ENCODE peak calls at places on chromosomes 1 and 21, in six cellular contexts. N is IMR-90, K is GM12878, H is A549, O is HepG2, P is K562. U is an unnamed sample.

GRCh38 chr1:165897326-165898303 is 70.2 kb downstream of the UCK2 start:
- DNase-seq in N (peak; percentile 80), K (no peak), H (no peak), O (no peak), P (no peak), U (no peak)

GRCh38 chr1:54591127-54591756 is 32.1 kb downstream of the FAM151A start:
- DNase-seq in N (peak; percentile 42), K (no peak), H (no peak), O (no peak), P (no peak), U (no peak)

GRCh38 chr1:164510435-164510834 is 48.5 kb upstream of the PBX1 start:
- DNase-seq in N (peak; percentile 33), K (no peak), H (peak; percentile 25), O (no peak), P (no peak), U (no peak)

GRCh38 chr1:91885716-91886506 is at the start of gene TGFBR3:
- DNase-seq in N (peak; percentile 90), K (no peak), H (peak; percentile 87), O (peak; percentile 70), P (peak; percentile 88), U (peak; percentile 82)

GRCh38 chr1:81689531-81689941 is 111.2 kb upstream of the ADGRL2 start:
- DNase-seq in N (peak; percentile 86), K (no peak), H (no peak), O (no peak), P (no peak), U (no peak)

GRCh38 chr1:100921110-100921706 is 25.3 kb downstream of the SLC30A7 start:
- DNase-seq in N (peak; percentile 65), K (no peak), H (peak; percentile 45), O (peak; percentile 35), P (peak; percentile 16), U (peak; percentile 33)

GRCh38 chr21:15850645-15851044 is 120.9 kb downstream of the USP25 start:
- DNase-seq in N (peak; percentile 72), K (no peak), H (peak; percentile 3), O (peak; percentile 1), P (no peak), U (no peak)

GRCh38 chr21:44593598-44594405 is 1.5 kb upstream of the KRTAP10-6 start:
- DNase-seq in N (peak; percentile 12), K (no peak), H (no peak), O (peak; percentile 81), P (peak; percentile 68), U (no peak)

GRCh38 chr1:205284420-205285144 is 37.0 kb downstream of the NUAK2 start:
- DNase-seq in N (peak; percentile 99), K (no peak), H (peak; percentile 98), O (peak; percentile 97), P (peak; percentile 92), U (peak; percentile 41)

GRCh38 chr1:224872832-224873644 is 56.4 kb upstream of the DNAH14 start:
- DNase-seq in N (no peak), K (no peak), H (no peak), O (no peak), P (no peak), U (no peak)

GRCh38 chr1:59814901-59815825 is at the start of gene HOOK1:
- DNase-seq in N (no peak), K (no peak), H (no peak), O (no peak), P (no peak), U (peak; percentile 41)

GRCh38 chr1:101520302-101520701 is 283.5 kb downstream of the S1PR1 start:
- DNase-seq in N (peak; percentile 26), K (peak; percentile 20), H (peak; percentile 22), O (peak; percentile 27), P (peak; percentile 21), U (peak; percentile 63)

GRCh38 chr1:91792393-91793032 is 93.4 kb downstream of the TGFBR3 start:
- DNase-seq in N (no peak), K (no peak), H (no peak), O (no peak), P (peak; percentile 26), U (peak; percentile 49)

GRCh38 chr1:117578466-117578865 is 27.4 kb upstream of the TENT5C start:
- DNase-seq in N (no peak), K (no peak), H (no peak), O (no peak), P (no peak), U (no peak)

GRCh38 chr1:30868833-30869435 is 39.6 kb downstream of the SDC3 start:
- DNase-seq in N (no peak), K (peak; percentile 15), H (no peak), O (no peak), P (no peak), U (no peak)

GRCh38 chr1:89799495-89799894 is 21.3 kb upstream of the LRRC8D start:
- DNase-seq in N (no peak), K (no peak), H (no peak), O (no peak), P (no peak), U (no peak)

GRCh38 chr1:92186081-92186480 is 31.6 kb upstream of the C1orf146 start:
- DNase-seq in N (peak; percentile 73), K (no peak), H (no peak), O (peak; percentile 3), P (no peak), U (no peak)

GRCh38 chr1:239951518-239952130 is 140.1 kb upstream of the FMN2 start:
- DNase-seq in N (peak; percentile 73), K (no peak), H (peak; percentile 79), O (peak; percentile 63), P (peak; percentile 73), U (peak; percentile 67)

GRCh38 chr1:82920418-82921248 is 1078.3 kb downstream of the TTLL7 start:
- DNase-seq in N (no peak), K (no peak), H (no peak), O (no peak), P (no peak), U (no peak)

GRCh38 chr1:29809446-29810120 is 573.3 kb downstream of the PTPRU start:
- DNase-seq in N (no peak), K (no peak), H (no peak), O (no peak), P (no peak), U (no peak)

GRCh38 chr1:177032434-177032833 is 132.1 kb downstream of the ASTN1 start:
- DNase-seq in N (no peak), K (no peak), H (no peak), O (no peak), P (no peak), U (no peak)

GRCh38 chr1:85313888-85314696 is 37.7 kb upstream of the BCL10 start:
- DNase-seq in N (peak; percentile 96), K (no peak), H (peak; percentile 42), O (no peak), P (no peak), U (no peak)

GRCh38 chr21:44294391-44295162 is 5.3 kb upstream of the PFKL start:
- DNase-seq in N (peak; percentile 7), K (no peak), H (no peak), O (no peak), P (no peak), U (no peak)

DNA sequence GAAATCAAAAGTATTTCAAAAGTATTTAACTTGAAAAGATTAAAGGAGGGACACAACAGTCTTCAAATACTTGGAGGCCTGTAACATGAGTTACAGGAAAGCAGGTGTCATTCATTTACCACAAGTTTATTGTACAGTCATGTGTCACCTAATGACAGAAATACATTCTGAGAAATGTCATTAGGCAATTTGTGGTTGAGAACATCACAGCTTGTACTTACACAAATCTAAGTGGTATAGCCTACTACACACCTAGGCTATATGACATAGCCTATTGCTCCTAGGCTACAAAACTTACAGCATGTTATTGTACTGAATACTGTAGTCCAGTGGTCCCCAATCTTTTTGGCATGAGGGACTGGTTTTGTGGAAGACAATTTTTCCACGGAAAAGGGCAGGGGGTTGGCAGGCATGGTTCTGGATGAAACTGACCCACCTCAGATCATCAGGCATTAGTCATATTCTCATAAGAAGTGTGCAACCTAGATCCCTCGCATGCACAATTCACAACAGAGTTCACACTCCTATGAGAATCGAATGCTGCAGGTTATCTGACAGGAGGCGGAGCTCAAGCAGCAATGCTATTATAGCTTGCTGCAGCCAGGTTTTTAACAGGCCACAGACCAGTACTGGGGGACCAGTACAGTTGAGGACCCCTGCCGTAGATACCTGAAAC is 25.0 kb upstream of the PHTF1 start:
- DNase-seq in N (peak; percentile 11), K (peak; percentile 64), H (no peak), O (no peak), P (no peak), U (no peak)
- TF ChIP-seq BHLHE40 in N (no peak), K (peak; percentile 66), H (no peak), O (no peak), P (no peak), U (no peak)

GRCh38 chr1:184002071-184002470 is 35.5 kb downstream of the COLGALT2 start:
- DNase-seq in N (peak; percentile 95), K (no peak), H (peak; percentile 34), O (peak; percentile 92), P (no peak), U (no peak)
- TF ChIP-seq BHLHE40 in N (no peak), K (no peak), H (no peak), O (no peak), P (no peak), U (no peak)

DNA sequence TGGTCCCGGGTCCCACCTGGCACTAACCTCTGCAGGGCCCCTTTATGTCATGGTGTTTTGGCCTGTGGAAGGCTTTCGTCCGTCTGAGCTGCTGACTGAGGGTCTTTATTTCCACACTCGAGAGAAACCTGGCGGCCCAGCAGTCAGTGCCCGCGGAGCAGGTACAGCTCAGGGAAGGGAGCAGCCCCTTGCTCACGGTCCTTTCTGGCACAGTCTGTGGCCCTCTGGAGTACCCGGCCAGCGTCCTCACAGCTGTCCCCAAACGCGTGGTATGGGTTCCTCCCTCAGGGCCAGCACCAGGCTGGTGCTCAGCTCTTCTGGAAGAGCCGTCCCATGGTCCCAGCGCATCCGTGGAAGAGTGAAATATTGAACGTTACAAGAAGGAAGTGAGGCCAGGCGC is 24.3 kb downstream of the SKI start:
- DNase-seq in N (no peak), K (no peak), H (no peak), O (no peak), P (no peak), U (no peak)
- TF ChIP-seq BHLHE40 in N (no peak), K (no peak), H (no peak), O (no peak), P (no peak), U (no peak)

GRCh38 chr1:162985816-162986215 is 83.3 kb upstream of the RGS4 start:
- DNase-seq in N (peak; percentile 67), K (no peak), H (no peak), O (no peak), P (no peak), U (no peak)

GRCh38 chr1:162990665-162991064 is 78.5 kb upstream of the RGS4 start:
- DNase-seq in N (no peak), K (no peak), H (no peak), O (no peak), P (no peak), U (no peak)

GRCh38 chr1:162984699-162985098 is 84.5 kb upstream of the RGS4 start:
- DNase-seq in N (peak; percentile 94), K (no peak), H (no peak), O (no peak), P (no peak), U (no peak)

GRCh38 chr1:162988869-162989268 is 80.3 kb upstream of the RGS4 start:
- DNase-seq in N (no peak), K (no peak), H (no peak), O (peak; percentile 2), P (no peak), U (no peak)

DNA sequence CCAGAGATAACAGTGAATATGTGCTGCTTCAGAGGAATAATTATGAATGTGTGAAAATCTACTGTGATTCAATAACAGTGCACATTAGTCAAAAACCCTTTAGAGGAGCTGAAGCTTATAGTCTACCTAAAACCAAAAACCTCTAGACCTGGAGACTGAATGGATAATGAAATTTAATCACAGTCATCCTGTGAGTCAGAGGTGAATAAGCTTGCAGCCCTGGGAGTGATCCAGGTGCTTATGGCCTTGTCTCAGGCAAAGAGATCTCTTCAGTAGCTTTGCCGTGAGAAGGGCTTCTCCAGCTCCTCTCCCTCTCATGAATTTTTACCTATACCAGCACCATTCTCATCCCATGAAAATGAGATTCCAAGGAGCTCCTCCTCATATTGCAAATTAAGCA is 81.3 kb upstream of the RGS4 start:
- DNase-seq in N (peak; percentile 86), K (no peak), H (no peak), O (no peak), P (no peak), U (no peak)
- TF ChIP-seq BHLHE40 in N (no peak), K (no peak), H (no peak), O (no peak), P (no peak), U (no peak)